ENCODE peak calls at places on chromosomes 12 and 14, in six cellular contexts. Q is nephron progenitor cell, S is astrocyte of the cerebellum, Y is kidney epithelial cell, C is tibial nerve, Z is dorsolateral prefrontal cortex. A is an unnamed sample.

GRCh38 chr12:53659011-53659551 is 16.8 kb downstream of the ATP5MC2 start:
- DNase-seq in Q (peak; percentile 9), S (peak; percentile 88), Y (no peak), C (peak; percentile 54), Z (peak; percentile 72), A (peak; percentile 77)

GRCh38 chr12:106238146-106238545 is 9.7 kb downstream of the CKAP4 start:
- DNase-seq in Q (no peak), S (no peak), Y (no peak), C (no peak), Z (no peak), A (no peak)

GRCh38 chr14:68282479-68283377 is 463.1 kb downstream of the RAD51B start:
- DNase-seq in Q (no peak), S (no peak), Y (no peak), C (no peak), Z (no peak), A (no peak)

GRCh38 chr14:70357985-70358384 is 1.5 kb downstream of the COX16 start:
- DNase-seq in Q (no peak), S (no peak), Y (no peak), C (no peak), Z (no peak), A (no peak)

GRCh38 chr14:90698379-90698869 is 117.8 kb downstream of the TTC7B start:
- DNase-seq in Q (no peak), S (peak; percentile 72), Y (peak; percentile 35), C (peak; percentile 51), Z (peak; percentile 77), A (no peak)

GRCh38 chr14:88611878-88612277 is 49.0 kb downstream of the ZC3H14 start:
- DNase-seq in Q (no peak), S (no peak), Y (no peak), C (no peak), Z (no peak), A (no peak)

GRCh38 chr14:104708606-104709268 is 15.3 kb upstream of the ADSS1 start:
- DNase-seq in Q (peak; percentile 85), S (no peak), Y (no peak), C (peak; percentile 78), Z (no peak), A (peak; percentile 72)

GRCh38 chr12:106145539-106146447 is 7.0 kb upstream of the NUAK1 start:
- DNase-seq in Q (no peak), S (no peak), Y (no peak), C (no peak), Z (no peak), A (no peak)

GRCh38 chr12:124681779-124682391 is 114.5 kb upstream of the NCOR2 start:
- DNase-seq in Q (no peak), S (no peak), Y (no peak), C (peak; percentile 91), Z (no peak), A (peak; percentile 41)

GRCh38 chr14:99910337-99911268 is 117.4 kb downstream of the EML1 start:
- DNase-seq in Q (no peak), S (peak; percentile 81), Y (peak; percentile 84), C (no peak), Z (no peak), A (peak; percentile 34)

GRCh38 chr12:58105225-58106119 is 164.1 kb downstream of the ATP23 start:
- DNase-seq in Q (no peak), S (no peak), Y (no peak), C (no peak), Z (no peak), A (no peak)
- TF ChIP-seq CTCF in Q (no peak), S (peak; percentile 36), Y (peak; percentile 31), C (no peak), Z (no peak), A (no peak)

GRCh38 chr12:1747609-1748008 is 56.7 kb downstream of the ADIPOR2 start:
- DNase-seq in Q (no peak), S (no peak), Y (no peak), C (no peak), Z (no peak), A (no peak)
- TF ChIP-seq CTCF in Q (no peak), S (no peak), Y (no peak), C (no peak), Z (no peak), A (no peak)

DNA sequence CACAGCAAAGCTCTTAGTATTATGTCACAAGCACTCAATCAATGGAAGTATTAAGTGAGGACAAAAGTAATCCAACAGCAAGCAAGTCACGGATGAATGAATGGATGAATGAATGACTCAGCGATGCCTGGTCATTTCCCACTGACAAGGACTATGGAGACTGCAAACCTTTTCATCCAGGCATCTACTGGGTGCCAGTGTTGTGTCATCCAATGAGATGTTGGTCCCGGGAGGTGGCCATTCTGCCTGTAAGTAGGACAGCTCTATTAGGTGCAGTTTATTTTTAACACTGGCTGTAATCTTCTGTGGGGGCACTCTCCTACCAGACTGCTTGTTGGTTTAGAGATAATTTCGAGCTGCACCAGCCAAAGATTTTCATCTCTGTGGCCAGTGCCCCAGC is 39.4 kb downstream of the STAB2 start:
- DNase-seq in Q (no peak), S (no peak), Y (peak; percentile 59), C (peak; percentile 62), Z (peak; percentile 79), A (peak; percentile 47)
- TF ChIP-seq CTCF in Q (no peak), S (no peak), Y (peak; percentile 54), C (peak; percentile 13), Z (peak; percentile 31), A (peak; percentile 7)

GRCh38 chr12:46722737-46723136 is 103.1 kb downstream of the SLC38A4 start:
- DNase-seq in Q (no peak), S (no peak), Y (no peak), C (no peak), Z (no peak), A (no peak)

GRCh38 chr12:46725332-46725731 is 100.5 kb downstream of the SLC38A4 start:
- DNase-seq in Q (no peak), S (no peak), Y (no peak), C (no peak), Z (no peak), A (no peak)

GRCh38 chr12:46718495-46718894 is 107.3 kb downstream of the SLC38A4 start:
- DNase-seq in Q (no peak), S (no peak), Y (no peak), C (no peak), Z (no peak), A (no peak)

GRCh38 chr12:46724020-46724419 is 101.8 kb downstream of the SLC38A4 start:
- DNase-seq in Q (no peak), S (no peak), Y (no peak), C (no peak), Z (no peak), A (no peak)
- TF ChIP-seq CTCF in Q (no peak), S (no peak), Y (no peak), C (no peak), Z (no peak), A (no peak)